ENCODE peak calls at places on chromosomes 6 and 20, in nine cellular contexts. One of them, this sample, is unnamed.

GRCh38 chr20:50251992-50252491 is 61.4 kb downstream of the CEBPB start:
- DNase-seq in aorta: no peak
- DNase-seq in A549: no peak
- DNase-seq in pancreas: no peak
- DNase-seq in SJSA1: peak; percentile 62
- DNase-seq in HepG2: no peak
- DNase-seq in T-helper 2 cell: no peak
- DNase-seq in EL: peak; percentile 72
- DNase-seq in mesenteric fat pad: no peak
- DNase-seq in this sample: peak; percentile 92

GRCh38 chr6:71457883-71458282 is 169.3 kb downstream of the OGFRL1 start:
- DNase-seq in A549: no peak
- DNase-seq in pancreas: no peak
- DNase-seq in HepG2: no peak
- DNase-seq in T-helper 2 cell: no peak
- DNase-seq in EL: no peak
- DNase-seq in mesenteric fat pad: no peak
- DNase-seq in SJSA1: no peak
- DNase-seq in aorta: no peak
- DNase-seq in this sample: no peak

GRCh38 chr20:34768105-34768504 is 57.3 kb downstream of the NCOA6 start:
- DNase-seq in HepG2: no peak
- DNase-seq in pancreas: no peak
- DNase-seq in mesenteric fat pad: no peak
- DNase-seq in A549: no peak
- DNase-seq in EL: peak; percentile 95
- DNase-seq in T-helper 2 cell: no peak
- DNase-seq in SJSA1: no peak
- DNase-seq in aorta: no peak
- DNase-seq in this sample: peak; percentile 98

GRCh38 chr6:139124887-139125672 is 9.8 kb upstream of the HECA start:
- DNase-seq in EL: peak; percentile 58
- DNase-seq in A549: peak; percentile 9
- DNase-seq in T-helper 2 cell: peak; percentile 98
- DNase-seq in mesenteric fat pad: no peak
- DNase-seq in HepG2: peak; percentile 61
- DNase-seq in aorta: no peak
- DNase-seq in pancreas: peak; percentile 40
- DNase-seq in SJSA1: peak; percentile 55
- DNase-seq in this sample: peak; percentile 69

GRCh38 chr20:53938739-53939138 is 131.7 kb downstream of the BCAS1 start:
- DNase-seq in pancreas: no peak
- DNase-seq in EL: no peak
- DNase-seq in A549: no peak
- DNase-seq in SJSA1: no peak
- DNase-seq in HepG2: peak; percentile 58
- DNase-seq in aorta: no peak
- DNase-seq in T-helper 2 cell: no peak
- DNase-seq in mesenteric fat pad: no peak
- DNase-seq in this sample: no peak

GRCh38 chr6:154247119-154247814 is 109.3 kb downstream of the IPCEF1 start:
- DNase-seq in mesenteric fat pad: no peak
- DNase-seq in EL: no peak
- DNase-seq in aorta: no peak
- DNase-seq in T-helper 2 cell: peak; percentile 79
- DNase-seq in HepG2: no peak
- DNase-seq in pancreas: no peak
- DNase-seq in SJSA1: no peak
- DNase-seq in A549: no peak
- DNase-seq in this sample: no peak

GRCh38 chr20:15951711-15952110 is 621.5 kb downstream of the KIF16B start:
- DNase-seq in pancreas: no peak
- DNase-seq in EL: no peak
- DNase-seq in A549: no peak
- DNase-seq in T-helper 2 cell: no peak
- DNase-seq in mesenteric fat pad: no peak
- DNase-seq in aorta: no peak
- DNase-seq in HepG2: no peak
- DNase-seq in SJSA1: no peak
- DNase-seq in this sample: no peak

GRCh38 chr20:63595416-63596127 is 21.5 kb upstream of the HELZ2 start:
- DNase-seq in mesenteric fat pad: no peak
- DNase-seq in EL: no peak
- DNase-seq in SJSA1: no peak
- DNase-seq in A549: no peak
- DNase-seq in aorta: peak; percentile 70
- DNase-seq in HepG2: no peak
- DNase-seq in pancreas: no peak
- DNase-seq in T-helper 2 cell: no peak
- DNase-seq in this sample: no peak

GRCh38 chr6:89934685-89935366 is 40.6 kb downstream of the GJA10 start:
- DNase-seq in HepG2: no peak
- DNase-seq in pancreas: no peak
- DNase-seq in SJSA1: no peak
- DNase-seq in T-helper 2 cell: no peak
- DNase-seq in EL: no peak
- DNase-seq in A549: no peak
- DNase-seq in aorta: no peak
- DNase-seq in mesenteric fat pad: peak; percentile 69
- DNase-seq in this sample: no peak

GRCh38 chr20:46361386-46361785 is 45.0 kb downstream of the ELMO2 start:
- DNase-seq in T-helper 2 cell: peak; percentile 66
- DNase-seq in EL: no peak
- DNase-seq in SJSA1: no peak
- DNase-seq in mesenteric fat pad: no peak
- DNase-seq in HepG2: no peak
- DNase-seq in A549: no peak
- DNase-seq in aorta: no peak
- DNase-seq in pancreas: no peak
- DNase-seq in this sample: no peak

GRCh38 chr6:169398342-169399105 is 144.9 kb upstream of the THBS2 start:
- DNase-seq in mesenteric fat pad: no peak
- DNase-seq in A549: no peak
- DNase-seq in HepG2: no peak
- DNase-seq in aorta: no peak
- DNase-seq in EL: no peak
- DNase-seq in pancreas: no peak
- DNase-seq in SJSA1: peak; percentile 22
- DNase-seq in T-helper 2 cell: no peak
- DNase-seq in this sample: peak; percentile 10

GRCh38 chr6:12037803-12038202 is 25.7 kb downstream of the HIVEP1 start:
- DNase-seq in EL: no peak
- DNase-seq in aorta: no peak
- DNase-seq in A549: no peak
- DNase-seq in T-helper 2 cell: peak; percentile 53
- DNase-seq in pancreas: no peak
- DNase-seq in SJSA1: no peak
- DNase-seq in HepG2: no peak
- DNase-seq in mesenteric fat pad: no peak
- DNase-seq in this sample: no peak

This sample was measured in ELR.